ENCODE peak calls at places on chromosome 2, in four cellular contexts. S, P, B and Y are unnamed samples.

GRCh38 chr2:167181134-167181533 is 292.9 kb downstream of the XIRP2 start:
- DNase-seq in S (no peak), P (no peak), B (no peak), Y (no peak)

GRCh38 chr2:235238537-235238936 is 255.3 kb upstream of the AGAP1 start:
- DNase-seq in B (no peak), S (no peak), P (no peak), Y (peak; percentile 30)

GRCh38 chr2:30984141-30984540 is 154.1 kb downstream of the GALNT14 start:
- DNase-seq in B (no peak), S (peak; percentile 31), P (peak; percentile 28), Y (no peak)

GRCh38 chr2:72129676-72130340 is 17.9 kb downstream of the CYP26B1 start:
- DNase-seq in P (no peak), S (no peak), B (no peak), Y (peak; percentile 9)

GRCh38 chr2:39107156-39107555 is 13.7 kb downstream of the SOS1 start:
- DNase-seq in S (no peak), P (no peak), B (no peak), Y (no peak)

GRCh38 chr2:122737429-122738077 is 982.1 kb downstream of the TSN start:
- DNase-seq in P (no peak), B (no peak), S (no peak), Y (no peak)

GRCh38 chr2:9646631-9647030 is 15.8 kb upstream of the YWHAQ start:
- DNase-seq in P (no peak), S (no peak), B (no peak), Y (no peak)

GRCh38 chr2:41496908-41497307 is 550.9 kb upstream of the PKDCC start:
- DNase-seq in P (no peak), B (no peak), S (no peak), Y (no peak)

GRCh38 chr2:161576421-161576820 is 47.8 kb upstream of the SLC4A10 start:
- DNase-seq in B (no peak), S (no peak), P (no peak), Y (no peak)

GRCh38 chr2:28445448-28446258 is 50.2 kb upstream of the PLB1 start:
- DNase-seq in B (no peak), P (no peak), S (no peak), Y (peak; percentile 31)

GRCh38 chr2:43758738-43759137 is 15.1 kb upstream of the DYNC2LI1 start:
- DNase-seq in P (no peak), B (no peak), S (no peak), Y (no peak)

GRCh38 chr2:196140213-196140612 is 31.2 kb downstream of the STK17B start:
- DNase-seq in P (no peak), B (no peak), S (no peak), Y (no peak)

GRCh38 chr2:135839713-135840112 is 2.7 kb upstream of the LCT start:
- DNase-seq in B (no peak), P (no peak), S (no peak), Y (no peak)

GRCh38 chr2:195639238-195639858 is 17.7 kb upstream of the SLC39A10 start:
- DNase-seq in B (no peak), S (no peak), P (no peak), Y (no peak)

GRCh38 chr2:47897191-47897955 is 8.9 kb downstream of the FBXO11 start:
- DNase-seq in P (no peak), B (no peak), S (no peak), Y (no peak)

GRCh38 chr2:15189236-15189635 is 371.9 kb downstream of the NBAS start:
- DNase-seq in P (no peak), S (no peak), B (no peak), Y (no peak)

GRCh38 chr2:64629875-64630274 is 23.8 kb downstream of the SERTAD2 start:
- DNase-seq in B (no peak), P (no peak), S (no peak), Y (no peak)

GRCh38 chr2:74530239-74531161 is 767 bp downstream of the HTRA2 start:
- DNase-seq in S (no peak), P (peak; percentile 34), B (no peak), Y (no peak)

GRCh38 chr2:222445226-222445625 is 20.9 kb downstream of the SGPP2 start:
- DNase-seq in P (no peak), S (no peak), B (no peak), Y (no peak)

GRCh38 chr2:143856973-143857372 is 662.9 kb downstream of the ZEB2 start:
- DNase-seq in P (no peak), S (no peak), B (no peak), Y (no peak)

GRCh38 chr2:120436885-120437603 is 91.1 kb downstream of the INHBB start:
- DNase-seq in P (peak; percentile 53), B (no peak), S (peak; percentile 57), Y (peak; percentile 35)

GRCh38 chr2:67716895-67717294 is 319.8 kb downstream of the ETAA1 start:
- DNase-seq in B (no peak), P (no peak), S (no peak), Y (no peak)

GRCh38 chr2:11004206-11004605 is 92.5 kb downstream of the KCNF1 start:
- DNase-seq in P (no peak), S (no peak), B (no peak), Y (no peak)

GRCh38 chr2:46841621-46842020 is 74.0 kb downstream of the MCFD2 start:
- DNase-seq in S (no peak), B (no peak), P (peak; percentile 10), Y (no peak)

GRCh38 chr2:156349605-156350004 is 17.1 kb upstream of the NR4A2 start:
- DNase-seq in P (no peak), S (no peak), B (no peak), Y (no peak)

GRCh38 chr2:190328748-190329147 is 9.1 kb upstream of the HIBCH start:
- DNase-seq in P (no peak), B (no peak), S (no peak), Y (no peak)

GRCh38 chr2:24021122-24021998 is 11.5 kb downstream of the MFSD2B start:
- DNase-seq in P (peak; percentile 16), B (no peak), S (no peak), Y (no peak)

GRCh38 chr2:71018625-71019024 is 24.0 kb upstream of the TEX261 start:
- DNase-seq in S (no peak), P (no peak), B (no peak), Y (no peak)

GRCh38 chr2:129329574-129329973 is 649.9 kb upstream of the RAB6C start:
- DNase-seq in S (no peak), P (no peak), B (no peak), Y (peak; percentile 43)

GRCh38 chr2:131016826-131017596 is 76.2 kb downstream of the FAM168B start:
- DNase-seq in S (peak; percentile 42), P (peak; percentile 62), B (no peak), Y (no peak)

GRCh38 chr2:120460511-120460910 is 114.6 kb downstream of the INHBB start:
- DNase-seq in B (no peak), S (no peak), P (no peak), Y (no peak)

GRCh38 chr2:20524412-20525040 is 77.7 kb downstream of the RHOB start:
- DNase-seq in S (no peak), P (no peak), B (no peak), Y (no peak)

GRCh38 chr2:230666885-230667712 is 45.5 kb upstream of the CAB39 start:
- DNase-seq in S (no peak), P (no peak), B (no peak), Y (peak; percentile 88)

GRCh38 chr2:69164379-69164778 is 151.4 kb downstream of the ANTXR1 start:
- DNase-seq in S (no peak), P (no peak), B (no peak), Y (no peak)

GRCh38 chr2:118841828-118842461 is 5.5 kb downstream of the EN1 start:
- DNase-seq in S (no peak), P (no peak), B (no peak), Y (no peak)
- H3K27me3 ChIP-seq in S (peaks cover 65% of the 10 kb centered on the region), P (no peaks in the 10 kb centered on the region), B (peaks cover 39% of the 10 kb centered on the region), Y (no peaks in the 10 kb centered on the region)

GRCh38 chr2:36706021-36706328 is 9.5 kb downstream of the VIT start:
- DNase-seq in S (no peak), P (no peak), B (no peak), Y (peak; percentile 64)

GRCh38 chr2:36707050-36707449 is 10.5 kb downstream of the VIT start:
- DNase-seq in P (no peak), B (no peak), S (no peak), Y (no peak)

GRCh38 chr2:36705326-36706020 is 9.0 kb downstream of the VIT start:
- DNase-seq in S (no peak), P (no peak), B (no peak), Y (no peak)

GRCh38 chr2:36706451-36706850 is 9.9 kb downstream of the VIT start:
- DNase-seq in P (no peak), S (no peak), B (no peak), Y (no peak)

GRCh38 chr2:36708119-36708741 is 11.7 kb downstream of the VIT start:
- DNase-seq in P (no peak), B (no peak), S (no peak), Y (peak; percentile 9)
- TF ChIP-seq CTCF in P (no peak), B (no peak), S (no peak), Y (peak; percentile 14)

DNA sequence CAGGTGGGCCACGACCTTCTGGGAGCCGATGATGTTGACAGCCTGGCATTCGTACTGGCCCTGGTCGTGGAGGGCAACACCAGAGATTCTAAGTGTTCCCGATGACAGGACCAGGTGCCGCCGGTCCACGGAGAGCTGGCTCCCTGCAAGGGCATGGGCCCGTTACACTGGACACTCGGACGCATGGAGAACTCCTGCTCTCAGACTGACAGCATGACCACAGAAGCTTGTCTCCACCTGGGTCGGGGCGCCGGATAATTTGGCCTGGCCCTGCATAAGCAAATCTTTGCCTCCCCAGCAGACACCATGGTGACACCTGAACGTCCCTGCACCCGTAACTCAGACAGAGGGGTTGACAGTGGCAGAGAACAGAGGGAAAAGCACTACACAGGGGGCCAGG is 80.7 kb downstream of the PXDN start:
- DNase-seq in P (no peak), S (no peak), B (no peak), Y (no peak)
- H3K9me3 ChIP-seq in P (no peaks in the 10 kb centered on the region), S (no peaks in the 10 kb centered on the region), B (no peaks in the 10 kb centered on the region), Y (no peaks in the 10 kb centered on the region)

DNA sequence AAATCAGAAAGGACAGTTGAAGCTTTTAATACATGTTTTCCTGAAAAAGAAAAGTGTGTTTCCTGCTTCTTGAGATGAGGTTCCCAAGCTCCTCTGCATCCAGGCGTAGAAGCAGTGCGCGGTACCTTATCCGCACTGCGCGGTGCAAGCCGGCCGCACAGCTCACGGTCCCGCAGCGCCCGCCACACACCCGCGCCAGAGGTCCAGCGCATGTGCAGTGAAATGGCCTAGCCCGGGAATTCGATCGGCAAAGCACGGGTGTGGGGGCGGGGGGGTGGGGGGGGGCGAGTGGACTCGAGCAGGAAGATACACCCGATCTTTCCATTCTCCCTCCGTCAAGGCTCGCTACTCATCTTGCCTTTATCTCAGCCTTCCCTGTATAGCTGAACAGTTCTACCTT is 10.1 kb downstream of the HOXD8 start:
- DNase-seq in S (no peak), B (no peak), P (no peak), Y (no peak)
- H3K27me3 ChIP-seq in S (no peaks in the 10 kb centered on the region), B (no peaks in the 10 kb centered on the region), P (no peaks in the 10 kb centered on the region), Y (peaks cover 19% of the 10 kb centered on the region)

GRCh38 chr2:128236491-128237035 is 82.1 kb downstream of the HS6ST1 start:
- DNase-seq in P (no peak), B (no peak), S (no peak), Y (no peak)

GRCh38 chr2:128234613-128235012 is 84.1 kb downstream of the HS6ST1 start:
- DNase-seq in P (no peak), B (no peak), S (no peak), Y (no peak)

GRCh38 chr2:128235581-128235980 is 83.1 kb downstream of the HS6ST1 start:
- DNase-seq in P (no peak), B (no peak), S (no peak), Y (no peak)

GRCh38 chr2:128232965-128233789 is 85.5 kb downstream of the HS6ST1 start:
- DNase-seq in B (peak; percentile 33), P (peak; percentile 90), S (peak; percentile 86), Y (peak; percentile 68)

GRCh38 chr2:128233790-128234395 is 84.8 kb downstream of the HS6ST1 start:
- DNase-seq in B (no peak), P (no peak), S (no peak), Y (no peak)
- TF ChIP-seq CTCF in B (no peak), P (no peak), S (no peak), Y (no peak)